ENCODE peak calls at places on chromosomes 4 and X, in four cellular contexts. M is body of pancreas, D is testis, O is left ventricle myocardium inferior. I is an unnamed sample.

GRCh38 chrX:14497184-14497666 is 32.1 kb upstream of the GLRA2 start:
- DNase-seq in M (no peak), D (no peak), O (no peak), I (no peak)

GRCh38 chr4:133982533-133983224 is 218.9 kb downstream of the PABPC4L start:
- DNase-seq in M (no peak), D (no peak), O (no peak), I (no peak)

GRCh38 chr4:121138014-121138413 is 26.1 kb downstream of the TNIP3 start:
- DNase-seq in M (no peak), D (no peak), O (no peak), I (no peak)

GRCh38 chr4:29390921-29391320 is 1329.2 kb upstream of the PCDH7 start:
- DNase-seq in M (no peak), D (no peak), O (no peak), I (no peak)

GRCh38 chr4:149980125-149980682 is 98.0 kb upstream of the DCLK2 start:
- DNase-seq in M (no peak), D (no peak), O (no peak), I (no peak)

GRCh38 chr4:165814256-165815010 is 58.6 kb upstream of the TLL1 start:
- DNase-seq in M (no peak), D (no peak), O (no peak), I (no peak)

GRCh38 chr4:141465151-141465550 is 171.2 kb upstream of the IL15 start:
- DNase-seq in M (no peak), D (no peak), O (no peak), I (no peak)

GRCh38 chrX:29890004-29890403 is 325.4 kb upstream of the MAGEB2 start:
- DNase-seq in M (no peak), D (no peak), O (no peak), I (no peak)

GRCh38 chrX:65589304-65589703 is 54.7 kb upstream of the LAS1L start:
- DNase-seq in M (no peak), D (no peak), O (no peak), I (no peak)

GRCh38 chr4:114694770-114695169 is 96.2 kb downstream of the UGT8 start:
- DNase-seq in M (no peak), D (no peak), O (no peak), I (no peak)

GRCh38 chrX:136146614-136147319 is 566 bp upstream of the FHL1 start:
- DNase-seq in M (no peak), D (no peak), O (peak; percentile 32), I (peak; percentile 48)

GRCh38 chrX:13506574-13506973 is 62.8 kb upstream of the EGFL6 start:
- DNase-seq in M (peak; percentile 54), D (peak; percentile 22), O (peak; percentile 15), I (peak; percentile 36)

GRCh38 chr4:83217721-83218522 is 66.7 kb downstream of the COQ2 start:
- DNase-seq in M (no peak), D (no peak), O (no peak), I (peak; percentile 67)

GRCh38 chrX:41481264-41482109 is 34.3 kb downstream of the NYX start:
- DNase-seq in M (no peak), D (no peak), O (no peak), I (no peak)

GRCh38 chr4:139278956-139279722 is 886 bp downstream of the MGARP start:
- DNase-seq in M (peak; percentile 12), D (no peak), O (no peak), I (no peak)

GRCh38 chr4:122747068-122747467 is 14.6 kb downstream of the BBS12 start:
- DNase-seq in M (no peak), D (no peak), O (no peak), I (no peak)

GRCh38 chr4:174460684-174461083 is 61.6 kb downstream of the HPGD start:
- DNase-seq in M (no peak), D (no peak), O (no peak), I (no peak)

GRCh38 chr4:30718021-30718888 is 1.9 kb upstream of the PCDH7 start:
- DNase-seq in M (peak; percentile 22), D (peak; percentile 31), O (peak; percentile 48), I (peak; percentile 49)

GRCh38 chr4:154073107-154073817 is 284.4 kb upstream of the SFRP2 start:
- DNase-seq in M (no peak), D (no peak), O (no peak), I (no peak)

GRCh38 chrX:12411831-12412230 is 273.6 kb downstream of the FRMPD4 start:
- DNase-seq in M (no peak), D (no peak), O (no peak), I (no peak)

GRCh38 chr4:138255917-138256597 is 13.9 kb upstream of the SLC7A11 start:
- DNase-seq in M (no peak), D (no peak), O (no peak), I (no peak)
- H3K4me3 ChIP-seq in M (no peak overlapping the region), D (no peak overlapping the region), O (no peak overlapping the region), I (no peak overlapping the region)

GRCh38 chr4:7199129-7199725 is 6.9 kb downstream of the SORCS2 start:
- DNase-seq in M (no peak), D (peak; percentile 50), O (no peak), I (peak; percentile 54)

GRCh38 chr4:7199771-7200441 is 7.6 kb downstream of the SORCS2 start:
- DNase-seq in M (no peak), D (peak; percentile 7), O (no peak), I (peak; percentile 34)

GRCh38 chr4:7197910-7198309 is 5.6 kb downstream of the SORCS2 start:
- DNase-seq in M (no peak), D (peak; percentile 18), O (no peak), I (no peak)

GRCh38 chr4:7196731-7197130 is 4.4 kb downstream of the SORCS2 start:
- DNase-seq in M (no peak), D (peak; percentile 6), O (no peak), I (no peak)

DNA sequence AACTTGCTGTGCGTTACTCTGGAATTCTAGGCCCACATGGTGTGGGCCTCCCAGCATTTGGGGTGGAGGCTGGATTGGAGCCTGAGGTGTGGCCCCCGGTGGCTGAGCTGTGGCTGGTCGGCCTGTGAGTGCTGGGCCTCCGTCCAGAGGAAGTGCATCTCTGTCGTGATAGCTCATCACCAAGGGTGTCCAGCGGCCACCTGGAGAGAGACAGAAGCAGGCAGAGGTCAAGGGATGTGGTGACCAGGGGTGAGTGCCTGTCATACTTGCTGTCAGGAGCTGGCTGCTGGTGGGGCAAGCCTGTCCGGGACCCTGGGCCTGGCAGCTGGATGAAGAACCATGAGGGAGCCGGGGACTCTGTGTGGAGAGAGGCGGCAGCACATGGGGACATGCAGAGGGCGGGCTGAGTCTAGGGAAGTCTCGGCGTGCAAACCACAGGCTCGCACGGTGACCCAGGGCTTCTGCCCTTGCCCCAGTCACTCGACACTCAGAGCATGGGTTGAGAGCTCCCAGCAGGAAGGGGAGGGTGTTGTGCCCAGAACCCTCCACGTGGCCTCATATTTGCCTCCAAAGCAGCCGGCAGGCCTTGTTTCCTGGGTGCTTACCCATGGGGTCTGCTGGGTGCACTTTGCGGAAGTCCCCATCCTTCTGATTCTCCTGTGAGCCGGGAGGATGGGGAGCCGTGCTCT is 6.2 kb downstream of the SORCS2 start:
- DNase-seq in M (no peak), D (peak; percentile 12), O (no peak), I (no peak)
- H3K4me1 ChIP-seq in M (peaks cover under 1% of the 10 kb centered on the region), D (no peaks in the 10 kb centered on the region), O (peaks cover 17% of the 10 kb centered on the region), I (no peaks in the 10 kb centered on the region)

GRCh38 chrX:153866302-153867019 is 19.5 kb downstream of the L1CAM start:
- DNase-seq in M (no peak), D (no peak), O (no peak), I (no peak)
- H3K4me3 ChIP-seq in M (no peak overlapping the region), D (no peak overlapping the region), O (no peak overlapping the region), I (no peak overlapping the region)

GRCh38 chr4:94519925-94520789 is 68.4 kb downstream of the PDLIM5 start:
- DNase-seq in M (no peak), D (no peak), O (no peak), I (no peak)
- H3K4me1 ChIP-seq in M (peaks cover 27% of the 10 kb centered on the region), D (peaks cover 9% of the 10 kb centered on the region), O (peaks cover 99% of the 10 kb centered on the region), I (no peaks in the 10 kb centered on the region)

DNA sequence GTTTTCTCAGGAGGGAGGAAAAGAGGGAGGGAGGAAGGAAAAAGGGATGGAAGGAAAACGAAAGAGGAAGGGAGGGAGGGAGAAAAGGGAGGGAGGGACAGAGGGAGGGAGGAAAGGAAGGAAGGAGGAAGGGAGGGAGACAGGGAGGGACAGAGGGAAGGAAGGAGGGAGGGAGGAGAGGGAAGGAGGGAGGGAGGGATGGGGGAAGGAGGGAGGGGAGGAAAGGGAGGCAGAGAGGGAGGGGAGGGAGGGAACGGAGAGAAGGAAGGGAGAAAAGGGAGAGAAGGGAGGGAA is 15.4 kb downstream of the DHRSX start:
- DNase-seq in M (no peak), D (no peak), O (no peak), I (no peak)
- H3K4me3 ChIP-seq in M (no peak overlapping the region), D (no peak overlapping the region), O (peak overlapping the region; percentile 52), I (no peak overlapping the region)

DNA sequence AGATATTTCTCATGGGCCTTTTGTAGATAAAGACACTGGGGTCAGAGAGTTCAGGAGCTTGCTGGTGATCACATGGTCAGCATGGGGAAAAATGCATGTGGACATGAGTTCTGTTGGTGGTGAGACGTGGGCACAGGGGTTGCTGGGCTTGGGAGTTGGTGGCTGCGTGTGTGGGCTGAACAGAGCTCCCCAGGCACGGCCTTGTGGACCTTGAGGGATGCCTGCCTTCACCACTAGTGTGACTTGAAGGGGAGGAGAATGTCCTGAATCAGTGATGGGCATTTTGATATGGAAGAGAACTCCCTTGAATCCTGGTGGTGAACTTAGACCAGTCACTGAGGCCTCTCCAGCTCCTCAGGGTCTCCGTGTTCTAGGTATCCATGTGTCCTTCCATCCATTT is 8.9 kb downstream of the CD99 start:
- DNase-seq in M (no peak), D (no peak), O (no peak), I (no peak)
- H3K4me1 ChIP-seq in M (peaks cover 52% of the 10 kb centered on the region), D (peaks cover 70% of the 10 kb centered on the region), O (peaks cover 99% of the 10 kb centered on the region), I (peaks cover 40% of the 10 kb centered on the region)

DNA sequence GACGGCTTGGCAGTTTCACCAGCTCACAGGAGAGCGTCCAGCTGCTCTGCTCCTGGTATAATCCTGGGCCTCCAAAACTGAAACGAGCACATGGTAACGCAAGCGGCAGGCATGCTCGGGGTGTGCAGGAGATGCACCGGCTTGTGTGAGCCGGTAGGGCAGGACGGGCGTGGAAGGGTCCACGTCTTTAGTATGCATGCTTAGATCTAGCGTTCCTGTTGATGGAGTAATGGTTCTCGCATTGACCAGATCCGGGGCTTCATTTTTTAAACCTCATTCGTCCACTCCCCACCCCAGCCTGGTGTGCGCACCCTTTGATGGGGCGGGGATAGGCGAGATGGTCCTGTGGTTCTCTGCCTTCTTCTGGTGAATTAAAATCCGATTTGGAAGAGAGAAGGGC is 39.7 kb downstream of the FAM149A start:
- DNase-seq in M (peak; percentile 48), D (peak; percentile 34), O (peak; percentile 25), I (peak; percentile 39)
- H3K4me3 ChIP-seq in M (peak overlapping the region; percentile 5), D (peak overlapping the region; percentile 59), O (peak overlapping the region; percentile 76), I (no peak overlapping the region)

DNA sequence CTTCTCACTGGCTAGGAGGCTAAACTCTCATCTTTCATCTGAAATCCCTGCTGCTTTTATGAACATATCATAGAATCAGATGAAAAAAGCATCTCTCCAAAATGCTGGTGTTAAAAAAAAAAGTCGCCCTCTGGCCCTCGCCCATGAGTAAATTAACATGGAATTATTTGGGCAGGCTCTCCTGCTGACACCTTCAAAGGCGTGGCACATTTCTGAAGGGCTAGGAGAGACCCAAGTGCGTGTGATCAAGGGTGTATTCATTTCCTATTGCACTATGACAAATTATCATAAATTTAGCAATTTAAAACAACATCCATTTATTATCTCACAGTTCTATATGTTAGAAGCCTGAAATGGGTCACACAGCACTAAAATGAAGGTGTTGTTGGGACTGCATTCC is 5.1 kb downstream of the ANXA3 start:
- DNase-seq in M (no peak), D (no peak), O (no peak), I (no peak)
- H3K4me1 ChIP-seq in M (peaks cover 18% of the 10 kb centered on the region), D (no peaks in the 10 kb centered on the region), O (peaks cover 52% of the 10 kb centered on the region), I (peaks cover 8% of the 10 kb centered on the region)

GRCh38 chrX:68433981-68434299 is 645 bp upstream of the OPHN1 start:
- DNase-seq in M (no peak), D (no peak), O (no peak), I (no peak)
- H3K4me3 ChIP-seq in M (peak overlapping the region; percentile 50), D (peak overlapping the region; percentile 67), O (peak overlapping the region; percentile 77), I (peak overlapping the region; percentile 17)